ENCODE peak calls at places on chromosome 20, in five cellular contexts. C is RWPE1, P is LNCaP clone FGC, R is AG09309, K is fibroblast of mammary gland. M is an unnamed sample.

GRCh38 chr20:37901667-37902503 is 1.0 kb upstream of the VSTM2L start:
- DNase-seq in R (peak; percentile 34), C (peak; percentile 85), P (peak; percentile 70), K (peak; percentile 84), M (peak; percentile 62)

GRCh38 chr20:25196701-25197120 is 1.2 kb downstream of the ENTPD6 start:
- DNase-seq in K (no peak), C (no peak), R (no peak), P (no peak), M (peak; percentile 7)

GRCh38 chr20:9928281-9928737 is 89.4 kb upstream of the PAK5 start:
- DNase-seq in K (no peak), R (no peak), P (no peak), C (no peak), M (no peak)

GRCh38 chr20:15241696-15242095 is 904.3 kb upstream of the FLRT3 start:
- DNase-seq in C (no peak), K (no peak), R (no peak), P (no peak), M (no peak)

GRCh38 chr20:10855778-10856177 is 182.0 kb upstream of the JAG1 start:
- DNase-seq in K (no peak), R (no peak), C (no peak), P (no peak), M (no peak)

GRCh38 chr20:24694157-24694726 is 224.8 kb downstream of the SYNDIG1 start:
- DNase-seq in K (no peak), P (no peak), C (no peak), R (no peak), M (no peak)

GRCh38 chr20:43721429-43722152 is 5.2 kb downstream of the GTSF1L start:
- DNase-seq in C (no peak), P (no peak), R (no peak), K (no peak), M (peak; percentile 22)

GRCh38 chr20:61436268-61436667 is 184.2 kb downstream of the CDH4 start:
- DNase-seq in R (no peak), K (peak; percentile 87), P (no peak), C (peak; percentile 90), M (no peak)

GRCh38 chr20:61300293-61300692 is 48.2 kb downstream of the CDH4 start:
- DNase-seq in C (no peak), R (no peak), P (no peak), K (no peak), M (no peak)

GRCh38 chr20:50220894-50221266 is 30.2 kb downstream of the CEBPB start:
- DNase-seq in R (no peak), C (no peak), P (no peak), K (no peak), M (no peak)

GRCh38 chr20:6104493-6105188 is 18.2 kb downstream of the FERMT1 start:
- DNase-seq in P (no peak), C (no peak), K (peak; percentile 93), R (no peak), M (no peak)

GRCh38 chr20:3739926-3740599 is 7.6 kb downstream of the HSPA12B start:
- DNase-seq in K (no peak), R (no peak), P (no peak), C (no peak), M (no peak)

GRCh38 chr20:56986931-56987720 is 279.3 kb downstream of the BMP7 start:
- DNase-seq in R (no peak), P (no peak), C (no peak), K (peak; percentile 12), M (no peak)

GRCh38 chr20:16027710-16028109 is 545.5 kb downstream of the KIF16B start:
- DNase-seq in C (no peak), K (no peak), R (no peak), P (no peak), M (no peak)

GRCh38 chr20:10433014-10433622 is 904 bp downstream of the MKKS start:
- DNase-seq in C (no peak), P (no peak), K (peak; percentile 25), R (no peak), M (no peak)

GRCh38 chr20:62741191-62741676 is 32.6 kb downstream of the NTSR1 start:
- DNase-seq in C (no peak), R (no peak), P (no peak), K (no peak), M (no peak)

GRCh38 chr20:62743777-62744317 is 35.2 kb downstream of the NTSR1 start:
- DNase-seq in P (no peak), K (no peak), C (no peak), R (no peak), M (no peak)

GRCh38 chr20:62742979-62743776 is 34.5 kb downstream of the NTSR1 start:
- DNase-seq in K (no peak), R (no peak), P (no peak), C (no peak), M (no peak)

GRCh38 chr20:62741701-62742491 is 33.3 kb downstream of the NTSR1 start:
- DNase-seq in R (no peak), C (no peak), K (no peak), P (no peak), M (no peak)

GRCh38 chr20:62742550-62742949 is 33.9 kb downstream of the NTSR1 start:
- DNase-seq in K (no peak), R (no peak), P (no peak), C (no peak), M (no peak)
- TF ChIP-seq CTCF in K (no peak), R (no peak), P (no peak), C (no peak), M (no peak)

GRCh38 chr20:33668087-33668790 is 1.5 kb downstream of the ACTL10 start:
- DNase-seq in C (peak; percentile 97), K (no peak), P (no peak), R (no peak), M (no peak)
- TF ChIP-seq CTCF in C (peak; percentile 100), K (peak; percentile 70), P (peak; percentile 96), R (peak; percentile 87), M (no peak)

GRCh38 chr20:46520976-46521579 is 7.7 kb upstream of the ZNF334 start:
- DNase-seq in R (peak; percentile 7), C (peak; percentile 63), K (peak; percentile 67), P (peak; percentile 40), M (peak; percentile 79)

GRCh38 chr20:46523696-46524328 is 10.5 kb upstream of the ZNF334 start:
- DNase-seq in K (peak; percentile 20), C (peak; percentile 46), R (no peak), P (no peak), M (peak; percentile 29)

GRCh38 chr20:46519678-46520077 is 6.3 kb upstream of the ZNF334 start:
- DNase-seq in K (no peak), P (no peak), R (no peak), C (no peak), M (no peak)

GRCh38 chr20:46523108-46523507 is 9.7 kb upstream of the ZNF334 start:
- DNase-seq in C (no peak), K (no peak), R (no peak), P (no peak), M (no peak)

DNA sequence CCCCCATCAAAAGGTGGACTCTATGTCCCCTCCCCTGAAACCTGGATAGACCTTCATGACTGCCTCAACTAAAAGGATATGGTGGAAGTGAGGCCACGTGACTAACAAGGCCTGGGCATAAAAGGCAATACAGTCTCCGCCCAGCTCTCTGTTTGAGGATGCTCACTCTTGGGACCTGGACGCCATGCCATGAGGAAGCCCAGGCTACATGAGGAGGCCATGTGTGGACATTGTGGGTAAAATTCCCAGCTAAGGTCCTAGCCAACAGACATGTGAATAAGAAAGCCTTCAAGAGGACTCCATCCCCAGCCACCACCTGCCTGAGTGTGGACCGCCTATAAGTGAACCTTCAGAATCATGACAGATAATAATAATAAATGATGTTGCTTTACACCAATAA is 7.2 kb upstream of the ZNF334 start:
- DNase-seq in P (no peak), C (no peak), R (no peak), K (no peak), M (no peak)
- TF ChIP-seq CTCF in P (no peak), C (no peak), R (no peak), K (no peak), M (no peak)

DNA sequence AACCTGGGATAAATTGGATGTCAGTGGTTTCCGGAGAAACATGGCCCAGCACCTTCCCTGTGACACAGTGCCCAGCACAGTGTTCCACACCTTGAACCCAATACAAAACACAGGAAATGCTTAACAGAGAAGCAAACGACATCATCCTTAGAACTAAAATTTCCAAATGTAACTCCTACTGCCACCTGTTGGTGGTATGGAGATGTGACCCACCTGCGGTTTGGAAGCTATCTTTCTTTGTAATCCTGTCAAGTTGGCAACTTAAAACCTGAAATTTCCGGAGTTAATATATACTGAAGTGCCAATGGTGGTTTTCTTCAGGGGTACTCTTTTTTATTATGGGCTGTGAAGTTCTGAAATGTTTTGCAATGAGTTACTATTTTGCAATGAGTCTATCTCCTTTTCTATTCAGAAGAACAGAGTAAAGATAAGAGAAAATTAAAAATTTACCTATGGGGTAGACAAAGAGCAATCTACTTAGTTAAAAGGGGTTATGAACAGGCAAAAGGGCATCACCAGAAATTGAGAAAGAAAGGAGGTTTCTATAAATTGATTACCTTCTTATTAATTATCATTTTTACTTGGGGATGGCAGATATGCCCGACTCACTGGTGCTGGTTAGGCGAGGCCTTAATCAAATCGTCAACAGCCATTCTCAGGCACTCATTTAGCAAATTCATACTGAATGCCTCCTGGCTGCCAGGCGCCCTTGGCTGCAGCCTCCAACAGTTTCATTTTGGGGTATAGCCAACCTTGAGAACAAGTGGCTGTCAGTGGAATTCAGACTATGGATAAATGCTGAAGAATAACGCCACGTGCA is 658.6 kb downstream of the PTPRT start:
- DNase-seq in K (peak; percentile 4), P (peak; percentile 14), R (no peak), C (peak; percentile 21), M (peak; percentile 34)
- TF ChIP-seq CTCF in K (peak; percentile 27), P (peak; percentile 74), R (no peak), C (peak; percentile 70), M (peak; percentile 81)

GRCh38 chr20:32536861-32537656 is 48.1 kb downstream of the NOL4L start:
- DNase-seq in C (peak; percentile 36), P (no peak), K (no peak), R (no peak), M (peak; percentile 86)

GRCh38 chr20:32534661-32535240 is 50.4 kb downstream of the NOL4L start:
- DNase-seq in K (no peak), C (no peak), P (no peak), R (no peak), M (no peak)

GRCh38 chr20:32535953-32536823 is 48.9 kb downstream of the NOL4L start:
- DNase-seq in P (no peak), C (peak; percentile 69), K (no peak), R (no peak), M (peak; percentile 70)

GRCh38 chr20:32537657-32538525 is 47.2 kb downstream of the NOL4L start:
- DNase-seq in R (no peak), K (no peak), C (no peak), P (no peak), M (peak; percentile 37)

GRCh38 chr20:32535316-32535952 is 49.7 kb downstream of the NOL4L start:
- DNase-seq in K (no peak), R (no peak), C (no peak), P (no peak), M (no peak)
- TF ChIP-seq CTCF in K (no peak), R (no peak), C (no peak), P (no peak), M (no peak)

GRCh38 chr20:12928755-12929401 is 79.9 kb upstream of the SPTLC3 start:
- DNase-seq in R (peak; percentile 49), K (peak; percentile 78), C (peak; percentile 44), P (no peak), M (peak; percentile 20)
- TF ChIP-seq CTCF in R (no peak), K (no peak), C (no peak), P (no peak), M (no peak)

M was measured in Calu3.